ENCODE peak calls at places on chromosomes 1 and 21, in seven cellular contexts. One of them, this sample, is unnamed.

GRCh38 chr1:73868824-73869223 is 329.2 kb downstream of the LRRIQ3 start:
- DNase-seq in MCF 10A: no peak
- DNase-seq in A549: no peak
- DNase-seq in PC-3: no peak
- DNase-seq in esophagus muscularis mucosa: no peak
- DNase-seq in Calu3: no peak
- DNase-seq in brain microvascular endothelial cell: no peak
- DNase-seq in this sample: no peak

GRCh38 chr1:6087402-6087772 is 41.7 kb downstream of the KCNAB2 start:
- DNase-seq in MCF 10A: no peak
- DNase-seq in A549: no peak
- DNase-seq in PC-3: no peak
- DNase-seq in esophagus muscularis mucosa: no peak
- DNase-seq in Calu3: no peak
- DNase-seq in brain microvascular endothelial cell: no peak
- DNase-seq in this sample: no peak

GRCh38 chr1:176051402-176051801 is 155.7 kb downstream of the COP1 start:
- DNase-seq in MCF 10A: no peak
- DNase-seq in A549: no peak
- DNase-seq in PC-3: no peak
- DNase-seq in esophagus muscularis mucosa: no peak
- DNase-seq in Calu3: no peak
- DNase-seq in brain microvascular endothelial cell: no peak
- DNase-seq in this sample: no peak

GRCh38 chr1:238063454-238063853 is 172.7 kb upstream of the ZP4 start:
- DNase-seq in MCF 10A: peak
- DNase-seq in A549: no peak
- DNase-seq in PC-3: peak
- DNase-seq in esophagus muscularis mucosa: no peak
- DNase-seq in Calu3: peak
- DNase-seq in brain microvascular endothelial cell: no peak
- DNase-seq in this sample: no peak

GRCh38 chr1:36888811-36889477 is 145.4 kb downstream of the GRIK3 start:
- DNase-seq in MCF 10A: no peak
- DNase-seq in A549: no peak
- DNase-seq in PC-3: no peak
- DNase-seq in esophagus muscularis mucosa: peak
- DNase-seq in Calu3: no peak
- DNase-seq in brain microvascular endothelial cell: no peak
- DNase-seq in this sample: peak

GRCh38 chr21:45381865-45382697 is 22.9 kb upstream of the COL18A1 start:
- DNase-seq in MCF 10A: no peak
- DNase-seq in A549: no peak
- DNase-seq in PC-3: no peak
- DNase-seq in esophagus muscularis mucosa: no peak
- DNase-seq in Calu3: no peak
- DNase-seq in brain microvascular endothelial cell: no peak
- DNase-seq in this sample: no peak

GRCh38 chr1:183365676-183366075 is 52.5 kb downstream of the NMNAT2 start:
- DNase-seq in MCF 10A: no peak
- DNase-seq in A549: no peak
- DNase-seq in PC-3: peak
- DNase-seq in esophagus muscularis mucosa: no peak
- DNase-seq in Calu3: no peak
- DNase-seq in brain microvascular endothelial cell: no peak
- DNase-seq in this sample: no peak

GRCh38 chr1:7152655-7153054 is 367.4 kb downstream of the CAMTA1 start:
- DNase-seq in MCF 10A: no peak
- DNase-seq in A549: no peak
- DNase-seq in PC-3: no peak
- DNase-seq in esophagus muscularis mucosa: no peak
- DNase-seq in Calu3: no peak
- DNase-seq in brain microvascular endothelial cell: no peak
- DNase-seq in this sample: no peak

GRCh38 chr1:210335001-210335400 is 6.3 kb downstream of the HHAT start:
- DNase-seq in MCF 10A: no peak
- DNase-seq in A549: no peak
- DNase-seq in PC-3: peak
- DNase-seq in esophagus muscularis mucosa: no peak
- DNase-seq in Calu3: no peak
- DNase-seq in brain microvascular endothelial cell: no peak
- DNase-seq in this sample: no peak

GRCh38 chr1:156727914-156728598 is at the start of gene METTL25B:
- DNase-seq in MCF 10A: peak
- DNase-seq in A549: peak
- DNase-seq in PC-3: peak
- DNase-seq in esophagus muscularis mucosa: peak
- DNase-seq in Calu3: peak
- DNase-seq in brain microvascular endothelial cell: peak
- DNase-seq in this sample: peak

GRCh38 chr1:234123867-234124266 is 219.4 kb downstream of the SLC35F3 start:
- DNase-seq in MCF 10A: no peak
- DNase-seq in A549: no peak
- DNase-seq in PC-3: no peak
- DNase-seq in esophagus muscularis mucosa: peak
- DNase-seq in Calu3: no peak
- DNase-seq in brain microvascular endothelial cell: no peak
- DNase-seq in this sample: no peak

GRCh38 chr21:45363921-45364463 is 41.0 kb upstream of the COL18A1 start:
- DNase-seq in MCF 10A: peak
- DNase-seq in A549: peak
- DNase-seq in PC-3: peak
- DNase-seq in esophagus muscularis mucosa: peak
- DNase-seq in Calu3: peak
- DNase-seq in brain microvascular endothelial cell: peak
- DNase-seq in this sample: peak

GRCh38 chr1:32773018-32773763 is 44.0 kb downstream of the YARS1 start:
- DNase-seq in MCF 10A: peak
- DNase-seq in A549: peak
- DNase-seq in PC-3: peak
- DNase-seq in esophagus muscularis mucosa: peak
- DNase-seq in Calu3: peak
- DNase-seq in brain microvascular endothelial cell: peak
- DNase-seq in this sample: peak

GRCh38 chr1:193677874-193678273 is 491.5 kb upstream of the B3GALT2 start:
- DNase-seq in MCF 10A: no peak
- DNase-seq in A549: no peak
- DNase-seq in PC-3: no peak
- DNase-seq in esophagus muscularis mucosa: no peak
- DNase-seq in Calu3: no peak
- DNase-seq in brain microvascular endothelial cell: no peak
- DNase-seq in this sample: no peak

GRCh38 chr1:206873603-206874188 is 8.3 kb downstream of the IL20 start:
- DNase-seq in MCF 10A: peak
- DNase-seq in A549: no peak
- DNase-seq in PC-3: peak
- DNase-seq in esophagus muscularis mucosa: no peak
- DNase-seq in Calu3: no peak
- DNase-seq in brain microvascular endothelial cell: no peak
- DNase-seq in this sample: no peak

GRCh38 chr1:153343040-153343681 is 5.5 kb downstream of the PGLYRP4 start:
- DNase-seq in MCF 10A: no peak
- DNase-seq in A549: no peak
- DNase-seq in PC-3: no peak
- DNase-seq in esophagus muscularis mucosa: peak
- DNase-seq in Calu3: no peak
- DNase-seq in brain microvascular endothelial cell: no peak
- DNase-seq in this sample: no peak

GRCh38 chr1:191851799-191852595 is 306.3 kb upstream of the RGS18 start:
- DNase-seq in MCF 10A: peak
- DNase-seq in A549: no peak
- DNase-seq in PC-3: peak
- DNase-seq in esophagus muscularis mucosa: no peak
- DNase-seq in Calu3: no peak
- DNase-seq in brain microvascular endothelial cell: peak
- DNase-seq in this sample: no peak

GRCh38 chr1:7301346-7301993 is 469.6 kb upstream of the VAMP3 start:
- DNase-seq in MCF 10A: no peak
- DNase-seq in A549: no peak
- DNase-seq in PC-3: no peak
- DNase-seq in esophagus muscularis mucosa: peak
- DNase-seq in Calu3: no peak
- DNase-seq in brain microvascular endothelial cell: peak
- DNase-seq in this sample: peak

GRCh38 chr1:166166701-166167394 is at the start of gene FAM78B:
- DNase-seq in MCF 10A: peak
- DNase-seq in A549: peak
- DNase-seq in PC-3: peak
- DNase-seq in esophagus muscularis mucosa: peak
- DNase-seq in Calu3: peak
- DNase-seq in brain microvascular endothelial cell: no peak
- DNase-seq in this sample: no peak

GRCh38 chr1:201896951-201897391 is 8.3 kb downstream of the SHISA4 start:
- DNase-seq in MCF 10A: peak
- DNase-seq in A549: no peak
- DNase-seq in PC-3: peak
- DNase-seq in esophagus muscularis mucosa: no peak
- DNase-seq in Calu3: peak
- DNase-seq in brain microvascular endothelial cell: no peak
- DNase-seq in this sample: no peak

GRCh38 chr1:220892997-220893700 is 13.9 kb downstream of the HLX start:
- DNase-seq in MCF 10A: no peak
- DNase-seq in A549: no peak
- DNase-seq in PC-3: no peak
- DNase-seq in esophagus muscularis mucosa: peak
- DNase-seq in Calu3: no peak
- DNase-seq in brain microvascular endothelial cell: no peak
- DNase-seq in this sample: no peak

GRCh38 chr1:157963713-157964112 is 29.7 kb upstream of the KIRREL1 start:
- DNase-seq in MCF 10A: peak
- DNase-seq in A549: peak
- DNase-seq in PC-3: peak
- DNase-seq in esophagus muscularis mucosa: no peak
- DNase-seq in Calu3: peak
- DNase-seq in brain microvascular endothelial cell: peak
- DNase-seq in this sample: peak

GRCh38 chr1:214351551-214352277 is 70.8 kb downstream of the SMYD2 start:
- DNase-seq in MCF 10A: no peak
- DNase-seq in A549: no peak
- DNase-seq in PC-3: no peak
- DNase-seq in esophagus muscularis mucosa: no peak
- DNase-seq in Calu3: no peak
- DNase-seq in brain microvascular endothelial cell: no peak
- DNase-seq in this sample: no peak

GRCh38 chr1:55480396-55480795 is 265.2 kb upstream of the USP24 start:
- DNase-seq in MCF 10A: no peak
- DNase-seq in A549: no peak
- DNase-seq in PC-3: no peak
- DNase-seq in esophagus muscularis mucosa: no peak
- DNase-seq in Calu3: no peak
- DNase-seq in brain microvascular endothelial cell: no peak
- DNase-seq in this sample: no peak

GRCh38 chr1:55476445-55477015 is 261.4 kb upstream of the USP24 start:
- DNase-seq in MCF 10A: no peak
- DNase-seq in A549: no peak
- DNase-seq in PC-3: no peak
- DNase-seq in esophagus muscularis mucosa: peak
- DNase-seq in Calu3: no peak
- DNase-seq in brain microvascular endothelial cell: no peak
- DNase-seq in this sample: no peak

GRCh38 chr1:55477953-55478352 is 262.8 kb upstream of the USP24 start:
- DNase-seq in MCF 10A: no peak
- DNase-seq in A549: no peak
- DNase-seq in PC-3: no peak
- DNase-seq in esophagus muscularis mucosa: peak
- DNase-seq in Calu3: no peak
- DNase-seq in brain microvascular endothelial cell: no peak
- DNase-seq in this sample: no peak

GRCh38 chr1:55479970-55480369 is 264.8 kb upstream of the USP24 start:
- DNase-seq in MCF 10A: no peak
- DNase-seq in A549: no peak
- DNase-seq in PC-3: no peak
- DNase-seq in esophagus muscularis mucosa: no peak
- DNase-seq in Calu3: no peak
- DNase-seq in brain microvascular endothelial cell: no peak
- DNase-seq in this sample: no peak

GRCh38 chr1:55478742-55479141 is 263.6 kb upstream of the USP24 start:
- DNase-seq in MCF 10A: peak
- DNase-seq in A549: no peak
- DNase-seq in PC-3: peak
- DNase-seq in esophagus muscularis mucosa: no peak
- DNase-seq in Calu3: no peak
- DNase-seq in brain microvascular endothelial cell: no peak
- DNase-seq in this sample: no peak
- TF ChIP-seq CTCF in MCF 10A: peak
- TF ChIP-seq CTCF in A549: peak
- TF ChIP-seq CTCF in PC-3: peak
- TF ChIP-seq CTCF in esophagus muscularis mucosa: no peak
- TF ChIP-seq CTCF in Calu3: no peak
- TF ChIP-seq CTCF in brain microvascular endothelial cell: peak
- TF ChIP-seq CTCF in this sample: peak

DNA sequence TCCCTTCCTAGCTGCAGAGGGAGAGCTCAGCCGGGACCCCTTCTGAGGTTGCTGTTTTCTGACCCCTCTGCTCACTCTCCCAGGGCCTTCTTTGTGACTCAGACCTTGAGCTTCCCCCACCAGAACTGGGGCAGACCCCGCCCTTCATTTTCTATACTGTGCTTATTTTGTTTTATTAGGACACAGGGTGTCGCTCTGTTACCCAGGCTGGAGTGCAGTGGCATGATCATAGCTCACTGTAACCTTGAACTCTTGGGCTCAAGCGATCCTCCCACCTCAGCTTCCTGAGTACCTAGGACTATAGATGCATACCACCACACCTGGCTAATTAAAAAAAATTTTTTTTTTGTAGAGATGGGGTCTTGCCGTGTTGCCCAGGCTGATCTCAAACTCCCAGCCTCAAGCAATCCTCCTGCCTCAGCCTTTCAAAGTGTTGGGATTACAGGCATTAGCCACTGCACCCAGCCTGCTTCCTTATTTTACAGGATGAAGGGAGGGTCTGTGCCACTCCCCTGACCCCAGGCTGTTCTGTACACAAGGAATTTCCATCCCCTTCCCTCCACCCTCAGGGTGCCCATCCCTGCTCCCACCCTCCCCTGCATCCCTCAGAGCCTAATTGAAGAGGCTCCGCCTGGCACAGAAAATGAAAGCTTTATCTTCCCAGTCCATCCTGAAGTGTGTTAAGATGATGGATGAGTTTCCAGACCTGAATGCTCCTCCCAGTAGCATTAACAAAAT is 195.2 kb upstream of the POU3F1 start:
- DNase-seq in MCF 10A: no peak
- DNase-seq in A549: no peak
- DNase-seq in PC-3: no peak
- DNase-seq in esophagus muscularis mucosa: no peak
- DNase-seq in Calu3: no peak
- DNase-seq in brain microvascular endothelial cell: no peak
- DNase-seq in this sample: no peak
- TF ChIP-seq CTCF in MCF 10A: no peak
- TF ChIP-seq CTCF in A549: no peak
- TF ChIP-seq CTCF in PC-3: no peak
- TF ChIP-seq CTCF in esophagus muscularis mucosa: no peak
- TF ChIP-seq CTCF in Calu3: no peak
- TF ChIP-seq CTCF in brain microvascular endothelial cell: no peak
- TF ChIP-seq CTCF in this sample: no peak

GRCh38 chr21:39117571-39117970 is 65.7 kb downstream of the PSMG1 start:
- DNase-seq in MCF 10A: no peak
- DNase-seq in A549: no peak
- DNase-seq in PC-3: no peak
- DNase-seq in esophagus muscularis mucosa: no peak
- DNase-seq in Calu3: no peak
- DNase-seq in brain microvascular endothelial cell: no peak
- DNase-seq in this sample: no peak
- TF ChIP-seq CTCF in MCF 10A: no peak
- TF ChIP-seq CTCF in A549: no peak
- TF ChIP-seq CTCF in PC-3: no peak
- TF ChIP-seq CTCF in esophagus muscularis mucosa: no peak
- TF ChIP-seq CTCF in Calu3: no peak
- TF ChIP-seq CTCF in brain microvascular endothelial cell: no peak
- TF ChIP-seq CTCF in this sample: no peak

GRCh38 chr1:30697977-30698376 is 25.4 kb downstream of the MATN1 start:
- DNase-seq in MCF 10A: peak
- DNase-seq in A549: no peak
- DNase-seq in PC-3: peak
- DNase-seq in esophagus muscularis mucosa: no peak
- DNase-seq in Calu3: no peak
- DNase-seq in brain microvascular endothelial cell: no peak
- DNase-seq in this sample: no peak
- TF ChIP-seq CTCF in MCF 10A: peak
- TF ChIP-seq CTCF in A549: no peak
- TF ChIP-seq CTCF in PC-3: peak
- TF ChIP-seq CTCF in esophagus muscularis mucosa: no peak
- TF ChIP-seq CTCF in Calu3: no peak
- TF ChIP-seq CTCF in brain microvascular endothelial cell: peak
- TF ChIP-seq CTCF in this sample: no peak

This sample was measured in osteocyte.